ENCODE peak calls at places on chromosomes 7 and 10, in eight cellular contexts. U, N, S, G, M, J, X and B are unnamed samples.

GRCh38 chr10:34716958-34717357 is 98.1 kb downstream of the PARD3 start:
- DNase-seq in S (no peak), X (no peak), M (no peak), G (no peak), J (no peak), N (no peak), U (no peak), B (peak; percentile 91)

GRCh38 chr10:75408911-75409885 is 7.6 kb upstream of the ZNF503 start:
- DNase-seq in X (peak; percentile 78), M (peak; percentile 81), J (no peak), N (no peak), G (peak; percentile 52), S (no peak), U (peak; percentile 86), B (peak; percentile 91)

GRCh38 chr10:125827133-125827532 is 3.8 kb downstream of the BCCIP start:
- DNase-seq in M (no peak), G (no peak), U (no peak), X (no peak), J (no peak), N (no peak), S (no peak), B (peak; percentile 15)

GRCh38 chr10:31157125-31157983 is 125.7 kb upstream of the ZNF438 start:
- DNase-seq in N (no peak), M (no peak), G (peak; percentile 46), J (no peak), U (peak; percentile 40), X (no peak), S (no peak), B (no peak)

GRCh38 chr7:101678713-101679112 is 49.6 kb upstream of the MYL10 start:
- DNase-seq in M (no peak), U (no peak), X (no peak), G (no peak), N (no peak), J (no peak), S (no peak), B (no peak)

GRCh38 chr10:15725603-15726002 is 5.9 kb upstream of the ITGA8 start:
- DNase-seq in M (no peak), N (no peak), J (peak; percentile 49), G (peak; percentile 43), S (peak; percentile 27), X (peak; percentile 44), U (peak; percentile 29), B (peak; percentile 41)

GRCh38 chr10:93695720-93696119 is 6.7 kb downstream of the FRA10AC1 start:
- DNase-seq in S (no peak), N (no peak), X (no peak), M (no peak), J (no peak), U (no peak), G (no peak), B (no peak)

GRCh38 chr7:132895231-132895630 is 186.7 kb downstream of the CHCHD3 start:
- DNase-seq in J (no peak), X (no peak), U (no peak), N (no peak), G (no peak), S (no peak), M (no peak), B (peak; percentile 42)

GRCh38 chr7:155865830-155866545 is 53.7 kb upstream of the SHH start:
- DNase-seq in N (peak; percentile 88), X (no peak), S (no peak), J (no peak), M (peak; percentile 73), G (no peak), U (no peak), B (no peak)

GRCh38 chr10:122373713-122374112 is 795 bp upstream of the PLEKHA1 start:
- DNase-seq in U (peak; percentile 39), J (no peak), M (no peak), S (no peak), G (no peak), X (peak; percentile 16), N (no peak), B (no peak)

GRCh38 chr7:45328397-45329080 is 170.9 kb downstream of the RAMP3 start:
- DNase-seq in M (no peak), N (no peak), G (no peak), U (no peak), J (no peak), X (no peak), S (no peak), B (no peak)

GRCh38 chr10:61992683-61993629 is 91.5 kb downstream of the ARID5B start:
- DNase-seq in S (no peak), G (peak; percentile 88), J (peak; percentile 78), M (peak; percentile 52), N (no peak), U (peak; percentile 33), X (no peak), B (peak; percentile 55)
- H3K4me3 ChIP-seq in S (no peak overlapping the region), G (peak overlapping the region; percentile 18), J (no peak overlapping the region), M (no peak overlapping the region), N (peak overlapping the region; percentile 9), U (no peak overlapping the region), X (no peak overlapping the region), B (no peak overlapping the region)

DNA sequence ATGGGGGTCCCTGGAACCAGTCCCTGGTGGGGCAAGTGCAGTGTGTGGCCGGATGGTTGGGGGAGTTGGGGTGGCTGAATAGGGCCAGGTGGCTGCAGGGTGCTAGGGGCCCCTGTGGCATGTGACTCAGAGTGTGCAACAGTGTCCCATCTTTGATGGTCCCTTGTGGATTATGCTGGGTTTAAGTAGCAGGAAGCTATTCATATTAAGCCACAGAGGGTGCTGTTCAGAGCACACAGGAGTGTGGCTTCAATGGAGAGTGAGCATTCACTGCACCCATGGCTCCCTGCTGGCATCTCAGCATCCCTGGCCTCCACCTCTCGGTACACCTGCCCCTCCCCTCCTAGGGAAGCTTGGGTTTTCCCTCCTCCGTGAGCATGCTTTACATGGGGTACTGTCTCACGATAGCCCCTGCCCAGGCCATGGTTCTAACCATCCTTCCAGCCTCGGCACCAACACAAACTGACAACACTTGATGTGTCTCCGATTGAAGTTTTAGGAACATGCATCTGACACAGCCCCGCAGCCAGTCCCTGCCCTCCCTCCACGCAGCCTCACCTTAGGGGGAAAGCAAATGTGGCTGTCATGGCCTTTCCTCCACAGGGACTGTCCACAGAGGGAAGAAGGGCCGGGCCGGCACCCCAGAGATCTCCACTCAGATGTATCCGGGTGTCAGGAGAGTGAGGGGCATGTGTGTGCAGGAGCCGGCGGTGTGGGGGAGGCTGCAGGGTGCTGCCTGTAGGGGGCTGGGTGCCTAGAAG is 30.4 kb upstream of the PPIF start:
- DNase-seq in M (no peak), J (peak; percentile 9), N (no peak), G (no peak), X (no peak), U (no peak), S (no peak), B (peak; percentile 94)
- TF ChIP-seq POLR2A in M (no peak), J (no peak), N (no peak), G (no peak), X (no peak), U (no peak), S (no peak), B (no peak)

GRCh38 chr7:360454-361100 is 70.6 kb downstream of the FOXL3 start:
- DNase-seq in U (no peak), M (no peak), J (no peak), X (no peak), G (no peak), N (no peak), S (no peak), B (peak; percentile 29)

GRCh38 chr7:359776-360361 is 69.9 kb downstream of the FOXL3 start:
- DNase-seq in N (no peak), M (no peak), U (no peak), J (no peak), X (no peak), G (no peak), S (no peak), B (peak; percentile 19)

GRCh38 chr7:363626-364025 is 73.7 kb downstream of the FOXL3 start:
- DNase-seq in M (no peak), G (no peak), U (no peak), N (no peak), X (no peak), J (no peak), S (no peak), B (no peak)

GRCh38 chr7:362416-363096 is 72.6 kb downstream of the FOXL3 start:
- DNase-seq in S (no peak), J (peak; percentile 58), U (no peak), N (no peak), G (no peak), M (no peak), X (no peak), B (peak; percentile 35)

GRCh38 chr7:361680-362415 is 71.9 kb downstream of the FOXL3 start:
- DNase-seq in N (no peak), G (no peak), J (no peak), U (no peak), M (no peak), S (no peak), X (no peak), B (no peak)
- H3K4me3 ChIP-seq in N (no peak overlapping the region), G (peak overlapping the region; percentile 6), J (no peak overlapping the region), U (peak overlapping the region; percentile 10), M (peak overlapping the region; percentile 25), S (no peak overlapping the region), X (no peak overlapping the region), B (no peak overlapping the region)

GRCh38 chr7:74454059-74454947 is 597 bp downstream of the GTF2IRD1 start:
- DNase-seq in M (no peak), N (no peak), X (no peak), J (no peak), U (peak; percentile 29), G (no peak), S (no peak), B (no peak)

GRCh38 chr7:74455933-74456332 is 2.2 kb downstream of the GTF2IRD1 start:
- DNase-seq in S (no peak), M (no peak), U (no peak), N (no peak), G (no peak), X (no peak), J (no peak), B (peak; percentile 58)

GRCh38 chr7:74454948-74455804 is 1.5 kb downstream of the GTF2IRD1 start:
- DNase-seq in U (peak; percentile 83), J (no peak), X (no peak), S (no peak), M (peak; percentile 89), N (no peak), G (peak; percentile 8), B (no peak)

GRCh38 chr7:74452748-74453320 is 872 bp upstream of the GTF2IRD1 start:
- DNase-seq in J (peak; percentile 10), M (no peak), N (no peak), X (peak; percentile 34), U (no peak), G (no peak), S (no peak), B (no peak)

GRCh38 chr7:74453321-74454011 is at the start of gene GTF2IRD1:
- DNase-seq in J (peak; percentile 58), S (no peak), M (peak; percentile 68), G (peak; percentile 61), X (peak; percentile 88), N (no peak), U (peak; percentile 79), B (peak; percentile 86)
- TF ChIP-seq POLR2A in J (no peak), S (no peak), M (no peak), G (peak; percentile 20), X (peak; percentile 5), N (no peak), U (peak; percentile 27), B (no peak)

DNA sequence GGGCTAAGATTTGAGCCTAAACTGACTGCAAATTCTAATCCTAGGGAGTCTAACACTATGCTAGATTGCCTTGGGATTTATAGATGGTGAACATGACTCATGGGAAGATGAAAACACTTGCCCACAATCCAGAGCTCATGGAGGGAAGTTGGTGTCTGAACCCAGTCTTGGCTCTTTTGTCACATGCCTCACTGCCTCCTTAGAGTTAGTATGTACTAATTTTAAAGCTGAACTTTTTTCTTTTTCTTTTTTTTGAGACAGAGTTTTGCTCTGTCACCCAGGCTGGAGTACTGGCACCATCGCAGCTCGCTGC is 14.4 kb downstream of the MRPL32 start:
- DNase-seq in X (no peak), U (no peak), J (no peak), M (no peak), N (no peak), S (no peak), G (no peak), B (no peak)
- H3K4me3 ChIP-seq in X (no peak overlapping the region), U (no peak overlapping the region), J (no peak overlapping the region), M (no peak overlapping the region), N (no peak overlapping the region), S (no peak overlapping the region), G (no peak overlapping the region), B (no peak overlapping the region)